ENCODE peak calls at places on chromosome 7, in five cellular contexts. S is IMR-90, F is K562, H is HepG2, U is GM12878. R is an unnamed sample.
A peak's percentile ranks its signal among the peaks of the same experiment; 100 is the strongest.

GRCh38 chr7:151286148-151286547 is 37.7 kb upstream of the SMARCD3 start:
- DNase-seq in S (peak; percentile 14), F (no peak), H (no peak), U (no peak), R (no peak)

GRCh38 chr7:127254163-127254684 is 1.5 kb upstream of the GRM8 start:
- DNase-seq in S (no peak), F (no peak), H (no peak), U (no peak), R (no peak)

GRCh38 chr7:90210475-90210874 is 1.1 kb upstream of the STEAP2 start:
- DNase-seq in S (no peak), F (no peak), H (peak; percentile 17), U (no peak), R (no peak)

GRCh38 chr7:70190266-70190665 is 592.0 kb downstream of the AUTS2 start:
- DNase-seq in S (no peak), F (no peak), H (no peak), U (no peak), R (no peak)

GRCh38 chr7:93147358-93147757 is 827 bp downstream of the SAMD9L start:
- DNase-seq in S (peak; percentile 59), F (no peak), H (no peak), U (peak; percentile 51), R (no peak)

GRCh38 chr7:19681596-19681995 is 27.2 kb downstream of the POLR1F start:
- DNase-seq in S (no peak), F (no peak), H (no peak), U (no peak), R (no peak)

GRCh38 chr7:30965372-30965771 is 1.6 kb downstream of the GHRHR start:
- DNase-seq in S (no peak), F (no peak), H (no peak), U (no peak), R (no peak)

GRCh38 chr7:21426286-21426957 is 1.5 kb upstream of the SP4 start:
- DNase-seq in S (no peak), F (no peak), H (peak; percentile 1), U (no peak), R (no peak)

GRCh38 chr7:150830957-150831356 is 21.4 kb upstream of the AOC1 start:
- DNase-seq in S (no peak), F (no peak), H (no peak), U (no peak), R (no peak)

GRCh38 chr7:133571066-133571465 is 318.2 kb downstream of the EXOC4 start:
- DNase-seq in S (no peak), F (no peak), H (peak; percentile 10), U (no peak), R (no peak)

GRCh38 chr7:71131256-71131752 is 640 bp upstream of the GALNT17 start:
- DNase-seq in S (no peak), F (no peak), H (no peak), U (no peak), R (peak; percentile 69)

GRCh38 chr7:149816794-149817193 is 21.4 kb upstream of the ZNF862 start:
- DNase-seq in S (no peak), F (no peak), H (no peak), U (no peak), R (no peak)

GRCh38 chr7:87058739-87059524 is 522 bp downstream of the ELAPOR2 start:
- DNase-seq in S (no peak), F (peak; percentile 19), H (no peak), U (no peak), R (peak; percentile 68)

GRCh38 chr7:106369816-106370215 is 85.0 kb upstream of the NAMPT start:
- DNase-seq in S (no peak), F (no peak), H (no peak), U (no peak), R (no peak)

GRCh38 chr7:147276783-147277370 is 1160.3 kb downstream of the CNTNAP2 start:
- DNase-seq in S (no peak), F (no peak), H (no peak), U (no peak), R (no peak)

DNA sequence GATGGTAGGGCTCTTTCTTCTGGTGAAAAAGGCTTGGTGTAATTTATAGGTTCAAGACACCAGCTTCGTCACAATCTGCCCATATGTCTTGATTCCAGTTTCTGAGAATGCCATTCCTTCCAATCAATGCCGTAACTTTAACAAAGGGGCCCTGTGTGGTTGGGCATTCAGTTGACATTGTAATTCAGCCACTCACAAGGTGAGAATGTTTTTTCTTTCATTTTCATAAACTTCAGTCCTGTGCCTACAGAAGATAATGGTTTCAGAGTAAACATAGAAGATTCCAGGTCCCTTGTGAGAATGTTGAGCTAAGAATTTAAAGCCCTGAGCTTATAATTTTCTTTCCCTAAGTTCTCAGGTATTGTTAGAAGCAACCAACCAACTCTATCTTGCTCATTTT is 67.3 kb upstream of the AASS start:
- DNase-seq in S (no peak), F (no peak), H (no peak), U (no peak), R (no peak)
- TF ChIP-seq MXI1 in S (no peak), F (no peak), H (no peak), U (no peak), R (no peak)

GRCh38 chr7:144483189-144483588 is 79.7 kb upstream of the NOBOX start:
- DNase-seq in S (no peak), F (no peak), H (no peak), U (no peak), R (no peak)
- TF ChIP-seq MXI1 in S (no peak), F (no peak), H (no peak), U (no peak), R (no peak)

GRCh38 chr7:157612664-157613561 is 276.1 kb downstream of the DNAJB6 start:
- DNase-seq in S (no peak), F (no peak), H (no peak), U (no peak), R (no peak)
- TF ChIP-seq MXI1 in S (no peak), F (no peak), H (no peak), U (no peak), R (no peak)

GRCh38 chr7:138169441-138169851 is 93.2 kb downstream of the AKR1D1 start:
- DNase-seq in S (no peak), F (no peak), H (no peak), U (no peak), R (no peak)
- TF ChIP-seq MXI1 in S (no peak), F (no peak), H (no peak), U (no peak), R (no peak)

GRCh38 chr7:22990588-22990949 is 23.4 kb downstream of the HYCC1 start:
- DNase-seq in S (peak; percentile 85), F (no peak), H (no peak), U (no peak), R (no peak)
- TF ChIP-seq MXI1 in S (no peak), F (no peak), H (no peak), U (no peak), R (no peak)

GRCh38 chr7:24982917-24983316 is 2.9 kb upstream of the OSBPL3 start:
- DNase-seq in S (no peak), F (no peak), H (peak; percentile 35), U (no peak), R (no peak)
- TF ChIP-seq MXI1 in S (no peak), F (no peak), H (no peak), U (no peak), R (no peak)

GRCh38 chr7:130959743-130960207 is 225.8 kb upstream of the KLF14 start:
- DNase-seq in S (peak; percentile 85), F (peak; percentile 53), H (peak; percentile 14), U (no peak), R (no peak)

GRCh38 chr7:130958846-130959245 is 224.8 kb upstream of the KLF14 start:
- DNase-seq in S (no peak), F (no peak), H (no peak), U (no peak), R (no peak)

GRCh38 chr7:130962109-130962508 is 228.1 kb upstream of the KLF14 start:
- DNase-seq in S (no peak), F (no peak), H (no peak), U (no peak), R (no peak)

GRCh38 chr7:130961128-130961601 is 227.2 kb upstream of the KLF14 start:
- DNase-seq in S (peak; percentile 77), F (no peak), H (no peak), U (peak; percentile 98), R (no peak)

DNA sequence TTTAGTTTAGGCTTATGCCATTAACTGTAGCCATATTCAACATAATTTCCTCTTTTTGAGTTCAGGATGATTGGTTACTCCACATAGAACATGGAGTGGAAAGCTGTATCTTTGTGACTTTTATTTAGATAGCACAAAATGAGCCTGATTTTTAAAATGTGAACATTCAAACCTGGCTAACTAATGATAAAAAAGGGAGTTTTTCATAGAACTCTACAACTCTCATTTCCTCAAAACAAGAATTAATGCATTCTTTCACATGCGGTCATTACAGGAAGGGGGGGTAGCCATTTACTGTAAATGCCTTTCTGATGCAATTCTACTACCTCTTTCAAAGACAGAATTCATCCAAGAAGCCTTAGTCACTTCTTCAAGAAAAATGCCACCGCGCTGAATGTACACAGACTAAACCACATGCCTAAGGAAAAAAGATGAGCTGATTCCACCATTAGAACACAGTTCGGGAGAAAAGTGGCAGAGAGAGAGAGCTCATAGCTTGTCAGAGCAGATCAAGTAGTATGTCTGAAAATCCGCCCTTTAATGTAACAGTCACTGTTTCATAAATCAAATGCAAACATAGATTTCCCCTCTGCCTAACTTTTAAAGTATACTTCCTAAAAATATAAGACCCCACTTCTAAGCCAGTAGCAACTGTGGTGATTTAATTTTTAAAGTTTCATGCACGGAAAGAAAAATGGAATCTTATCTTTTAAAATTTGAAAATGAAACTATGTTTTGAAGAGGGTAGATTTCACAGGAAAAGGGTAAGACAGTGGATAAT is 226.4 kb upstream of the KLF14 start:
- DNase-seq in S (peak; percentile 99), F (peak; percentile 36), H (no peak), U (peak; percentile 73), R (no peak)
- TF ChIP-seq MXI1 in S (peak; percentile 27), F (no peak), H (no peak), U (peak; percentile 75), R (no peak)

GRCh38 chr7:91683823-91684222 is 196.7 kb downstream of the MTERF1 start:
- DNase-seq in S (peak; percentile 22), F (no peak), H (no peak), U (no peak), R (peak; percentile 16)
- TF ChIP-seq MXI1 in S (no peak), F (no peak), H (no peak), U (no peak), R (no peak)

R was measured in SK-N-SH.